ENCODE peak calls at places on chromosomes 16 and 17, in six cellular contexts. Q is NCI-H460, T is NCI-H774, C is IMR-90, Z is EL, J is nucleus accumbens. D is an unnamed sample.
A peak's percentile ranks its signal among the peaks of the same experiment; 100 is the strongest.

GRCh38 chr17:7834554-7834890 is 505 bp downstream of the KDM6B start:
- DNase-seq in Q (no peak), C (no peak), J (no peak), T (no peak), Z (no peak), D (no peak)

GRCh38 chr17:38687291-38687690 is 12.5 kb upstream of the EPOP start:
- DNase-seq in Q (no peak), C (peak; percentile 72), T (no peak), J (no peak), Z (peak; percentile 64), D (no peak)

GRCh38 chr17:59914274-59914854 is 21.4 kb downstream of the RPS6KB1 start:
- DNase-seq in C (peak; percentile 60), Q (peak; percentile 43), T (peak; percentile 16), J (no peak), Z (peak; percentile 44), D (no peak)

GRCh38 chr16:87809150-87809902 is 43.5 kb upstream of the KLHDC4 start:
- DNase-seq in T (no peak), Z (no peak), Q (no peak), C (peak; percentile 53), J (no peak), D (no peak)

GRCh38 chr16:29971304-29971703 is 2.4 kb upstream of the TAOK2 start:
- DNase-seq in T (no peak), Q (no peak), J (no peak), C (no peak), Z (no peak), D (no peak)

GRCh38 chr17:3761061-3761917 is 37.6 kb downstream of the HASPIN start:
- DNase-seq in Z (no peak), Q (no peak), J (no peak), C (no peak), T (no peak), D (no peak)

GRCh38 chr17:72430611-72431432 is 310.0 kb downstream of the SOX9 start:
- DNase-seq in C (no peak), J (no peak), T (no peak), Z (no peak), Q (no peak), D (no peak)

GRCh38 chr16:53061701-53062159 is 6.9 kb downstream of the CHD9 start:
- DNase-seq in C (no peak), Z (no peak), Q (no peak), J (no peak), T (no peak), D (no peak)

GRCh38 chr16:55817236-55817912 is 15.5 kb downstream of the CES1 start:
- DNase-seq in Q (no peak), T (no peak), J (no peak), Z (no peak), C (no peak), D (no peak)

GRCh38 chr16:4637501-4638166 is 13.0 kb downstream of the MGRN1 start:
- DNase-seq in Z (no peak), T (no peak), Q (no peak), J (no peak), C (no peak), D (no peak)

GRCh38 chr16:82748026-82748425 is 121.3 kb downstream of the CDH13 start:
- DNase-seq in Q (no peak), J (no peak), T (no peak), Z (no peak), C (peak; percentile 66), D (no peak)

GRCh38 chr17:3003401-3004149 is 59.8 kb downstream of the OR1D5 start:
- DNase-seq in Q (no peak), T (no peak), C (no peak), J (no peak), Z (no peak), D (no peak)

GRCh38 chr17:82076785-82077591 is 11.4 kb upstream of the DUS1L start:
- DNase-seq in Z (no peak), J (no peak), T (no peak), C (no peak), Q (no peak), D (no peak)

GRCh38 chr16:73015612-73016487 is 32.1 kb downstream of the ZFHX3 start:
- DNase-seq in T (no peak), Z (no peak), C (no peak), J (no peak), Q (no peak), D (peak; percentile 16)

GRCh38 chr16:46922239-46922638 is 38.1 kb downstream of the GPT2 start:
- DNase-seq in Q (no peak), Z (no peak), C (no peak), T (peak; percentile 12), J (no peak), D (no peak)

GRCh38 chr17:72654746-72655145 is 437.7 kb downstream of the SLC39A11 start:
- DNase-seq in T (no peak), Q (no peak), C (no peak), Z (no peak), J (no peak), D (no peak)

GRCh38 chr17:75142236-75142971 is 10.9 kb upstream of the NT5C start:
- DNase-seq in Z (no peak), T (no peak), J (no peak), C (no peak), Q (no peak), D (no peak)

GRCh38 chr17:70332356-70332755 is 163.0 kb downstream of the KCNJ2 start:
- DNase-seq in T (peak; percentile 24), C (no peak), J (no peak), Z (no peak), Q (no peak), D (no peak)

GRCh38 chr16:71353736-71354135 is 4.8 kb upstream of the CALB2 start:
- DNase-seq in C (no peak), J (no peak), T (no peak), Q (no peak), Z (no peak), D (no peak)

GRCh38 chr17:64003526-64004121 is 5.5 kb downstream of the PRR29 start:
- DNase-seq in Q (no peak), J (no peak), C (no peak), Z (no peak), T (no peak), D (no peak)

GRCh38 chr16:8958344-8958808 is 5.3 kb downstream of the USP7 start:
- DNase-seq in J (no peak), C (peak; percentile 69), Z (peak; percentile 86), T (no peak), Q (no peak), D (no peak)